ENCODE peak calls at places on chromosomes 4 and X, in four cellular contexts. One of them, this sample, is unnamed.
A peak's percentile ranks its signal among the peaks of the same experiment; 100 is the strongest.

GRCh38 chr4:161714022-161714751 is 449.6 kb downstream of the FSTL5 start:
- DNase-seq in uterus: no peak
- DNase-seq in NCI-H2029 treated with DMSO at 0.1 percent for 48 hours: no peak
- DNase-seq in foreskin fibroblast: peak; percentile 85
- DNase-seq in this sample: no peak

GRCh38 chr4:52943644-52944043 is 81.5 kb downstream of the RASL11B start:
- DNase-seq in uterus: no peak
- DNase-seq in foreskin fibroblast: no peak
- DNase-seq in NCI-H2029 treated with DMSO at 0.1 percent for 48 hours: no peak
- DNase-seq in this sample: no peak

GRCh38 chrX:112779139-112779538 is 61.5 kb downstream of the AMOT start:
- DNase-seq in foreskin fibroblast: no peak
- DNase-seq in NCI-H2029 treated with DMSO at 0.1 percent for 48 hours: no peak
- DNase-seq in uterus: no peak
- DNase-seq in this sample: no peak

GRCh38 chr4:30717208-30718020 is 2.8 kb upstream of the PCDH7 start:
- DNase-seq in foreskin fibroblast: peak; percentile 78
- DNase-seq in NCI-H2029 treated with DMSO at 0.1 percent for 48 hours: no peak
- DNase-seq in uterus: peak; percentile 43
- DNase-seq in this sample: peak; percentile 69

GRCh38 chrX:15769300-15769954 is 20.9 kb upstream of the ZRSR2 start:
- DNase-seq in NCI-H2029 treated with DMSO at 0.1 percent for 48 hours: no peak
- DNase-seq in foreskin fibroblast: no peak
- DNase-seq in uterus: no peak
- DNase-seq in this sample: no peak

GRCh38 chr4:128168701-128169100 is 107.6 kb downstream of the LARP1B start:
- DNase-seq in uterus: no peak
- DNase-seq in NCI-H2029 treated with DMSO at 0.1 percent for 48 hours: no peak
- DNase-seq in foreskin fibroblast: no peak
- DNase-seq in this sample: no peak

GRCh38 chr4:2961411-2962098 is 1.7 kb downstream of the NOP14 start:
- DNase-seq in foreskin fibroblast: no peak
- DNase-seq in uterus: no peak
- DNase-seq in NCI-H2029 treated with DMSO at 0.1 percent for 48 hours: no peak
- DNase-seq in this sample: no peak

GRCh38 chr4:14767142-14767541 is 235.1 kb upstream of the CPEB2 start:
- DNase-seq in NCI-H2029 treated with DMSO at 0.1 percent for 48 hours: no peak
- DNase-seq in uterus: no peak
- DNase-seq in foreskin fibroblast: no peak
- DNase-seq in this sample: no peak

GRCh38 chr4:8683462-8683861 is 90.9 kb downstream of the CPZ start:
- DNase-seq in foreskin fibroblast: no peak
- DNase-seq in NCI-H2029 treated with DMSO at 0.1 percent for 48 hours: no peak
- DNase-seq in uterus: no peak
- DNase-seq in this sample: no peak

This sample was measured in aorta.